ENCODE peak calls at places on chromosomes 6 and 20, in ten cellular contexts. X, C, Z, R, F, P, L, D, S and A are unnamed samples.

GRCh38 chr6:134267917-134268361 is 50.0 kb downstream of the SGK1 start:
- DNase-seq in X (peak), C (no peak), Z (no peak), R (no peak), F (no peak), P (no peak), L (no peak), D (no peak), S (no peak), A (no peak)

GRCh38 chr20:61997372-61997771 is 68.3 kb downstream of the TAF4 start:
- DNase-seq in X (no peak), C (no peak), Z (no peak), R (no peak), F (no peak), P (no peak), L (no peak), D (no peak), S (no peak), A (no peak)

GRCh38 chr6:37659561-37659960 is 38.1 kb downstream of the MDGA1 start:
- DNase-seq in X (no peak), C (no peak), Z (no peak), R (no peak), F (no peak), P (no peak), L (no peak), D (no peak), S (no peak), A (no peak)

GRCh38 chr20:3751664-3752385 is 15.7 kb downstream of the ADISSP start:
- DNase-seq in X (peak), C (no peak), Z (peak), R (peak), F (peak), P (no peak), L (peak), D (peak), S (no peak), A (no peak)

GRCh38 chr20:60408435-60408834 is 450.2 kb downstream of the CDH26 start:
- DNase-seq in X (no peak), C (no peak), Z (no peak), R (no peak), F (no peak), P (no peak), L (no peak), D (no peak), S (no peak), A (no peak)

GRCh38 chr6:39203804-39204495 is 25.3 kb downstream of the KCNK5 start:
- DNase-seq in X (no peak), C (no peak), Z (no peak), R (peak), F (peak), P (no peak), L (peak), D (no peak), S (no peak), A (no peak)

GRCh38 chr6:72589096-72589495 is 32.8 kb upstream of the KCNQ5 start:
- DNase-seq in X (no peak), C (no peak), Z (no peak), R (no peak), F (no peak), P (no peak), L (no peak), D (no peak), S (no peak), A (no peak)

GRCh38 chr20:44829688-44830087 is 19.3 kb upstream of the RIMS4 start:
- DNase-seq in X (no peak), C (no peak), Z (no peak), R (no peak), F (no peak), P (no peak), L (no peak), D (no peak), S (no peak), A (no peak)

GRCh38 chr6:49913656-49914055 is 47.3 kb upstream of the CRISP1 start:
- DNase-seq in X (no peak), C (no peak), Z (no peak), R (no peak), F (no peak), P (no peak), L (no peak), D (no peak), S (no peak), A (no peak)